ENCODE peak calls at places on chromosomes 12 and 14, in four cellular contexts. One of them, this sample, is unnamed.

GRCh38 chr12:14283489-14284144 is 81.9 kb upstream of the ATF7IP start:
- DNase-seq in HEK293T: no peak
- DNase-seq in non-pigmented ciliary epithelial cell: no peak
- DNase-seq in mesendoderm: peak; percentile 48
- DNase-seq in this sample: no peak

GRCh38 chr12:22821985-22822384 is 197.0 kb downstream of the ETNK1 start:
- DNase-seq in mesendoderm: peak; percentile 65
- DNase-seq in HEK293T: no peak
- DNase-seq in non-pigmented ciliary epithelial cell: no peak
- DNase-seq in this sample: no peak

GRCh38 chr14:64707661-64708060 is 3.4 kb downstream of the PLEKHG3 start:
- DNase-seq in HEK293T: no peak
- DNase-seq in mesendoderm: peak; percentile 44
- DNase-seq in non-pigmented ciliary epithelial cell: peak; percentile 81
- DNase-seq in this sample: no peak

GRCh38 chr12:121916719-121917118 is 1.7 kb upstream of the CFAP251 start:
- DNase-seq in HEK293T: no peak
- DNase-seq in non-pigmented ciliary epithelial cell: no peak
- DNase-seq in mesendoderm: no peak
- DNase-seq in this sample: no peak

GRCh38 chr12:106107566-106107965 is 31.2 kb downstream of the NUAK1 start:
- DNase-seq in non-pigmented ciliary epithelial cell: no peak
- DNase-seq in HEK293T: no peak
- DNase-seq in mesendoderm: no peak
- DNase-seq in this sample: no peak

GRCh38 chr12:19915392-19916192 is 452.7 kb upstream of the PDE3A start:
- DNase-seq in non-pigmented ciliary epithelial cell: peak; percentile 17
- DNase-seq in HEK293T: peak; percentile 18
- DNase-seq in mesendoderm: peak; percentile 43
- DNase-seq in this sample: no peak

GRCh38 chr14:50037837-50038236 is 78.5 kb downstream of the VCPKMT start:
- DNase-seq in non-pigmented ciliary epithelial cell: no peak
- DNase-seq in mesendoderm: no peak
- DNase-seq in HEK293T: no peak
- DNase-seq in this sample: no peak

GRCh38 chr12:108253540-108253939 is 85.6 kb downstream of the CMKLR1 start:
- DNase-seq in HEK293T: no peak
- DNase-seq in mesendoderm: peak; percentile 89
- DNase-seq in non-pigmented ciliary epithelial cell: no peak
- DNase-seq in this sample: no peak

GRCh38 chr14:70655110-70655826 is 13.6 kb downstream of the TTC9 start:
- DNase-seq in mesendoderm: peak; percentile 85
- DNase-seq in HEK293T: no peak
- DNase-seq in non-pigmented ciliary epithelial cell: no peak
- DNase-seq in this sample: peak; percentile 53

GRCh38 chr14:54435500-54435981 is 5.6 kb downstream of the CNIH1 start:
- DNase-seq in HEK293T: no peak
- DNase-seq in non-pigmented ciliary epithelial cell: peak; percentile 76
- DNase-seq in mesendoderm: peak; percentile 73
- DNase-seq in this sample: no peak

GRCh38 chr14:91975763-91976162 is 28.3 kb upstream of the FBLN5 start:
- DNase-seq in non-pigmented ciliary epithelial cell: no peak
- DNase-seq in HEK293T: no peak
- DNase-seq in mesendoderm: no peak
- DNase-seq in this sample: no peak

GRCh38 chr12:26787125-26787495 is 45.9 kb downstream of the ITPR2 start:
- DNase-seq in non-pigmented ciliary epithelial cell: no peak
- DNase-seq in HEK293T: no peak
- DNase-seq in mesendoderm: peak; percentile 39
- DNase-seq in this sample: no peak

GRCh38 chr12:115251727-115252126 is 567.8 kb upstream of the TBX3 start:
- DNase-seq in non-pigmented ciliary epithelial cell: no peak
- DNase-seq in HEK293T: no peak
- DNase-seq in mesendoderm: peak; percentile 67
- DNase-seq in this sample: no peak

GRCh38 chr12:92987846-92988621 is 58.9 kb upstream of the EEA1 start:
- DNase-seq in mesendoderm: peak; percentile 97
- DNase-seq in HEK293T: no peak
- DNase-seq in non-pigmented ciliary epithelial cell: no peak
- DNase-seq in this sample: peak; percentile 49

GRCh38 chr14:65650843-65651242 is 238.3 kb downstream of the FUT8 start:
- DNase-seq in HEK293T: no peak
- DNase-seq in non-pigmented ciliary epithelial cell: no peak
- DNase-seq in mesendoderm: no peak
- DNase-seq in this sample: no peak

GRCh38 chr12:45674583-45674982 is 54.9 kb upstream of the ARID2 start:
- DNase-seq in HEK293T: no peak
- DNase-seq in mesendoderm: peak; percentile 66
- DNase-seq in non-pigmented ciliary epithelial cell: peak; percentile 76
- DNase-seq in this sample: no peak

GRCh38 chr14:99587463-99588278 is 16.3 kb downstream of the CCDC85C start:
- DNase-seq in mesendoderm: no peak
- DNase-seq in non-pigmented ciliary epithelial cell: no peak
- DNase-seq in HEK293T: no peak
- DNase-seq in this sample: no peak

GRCh38 chr12:94670885-94671284 is 20.5 kb upstream of the TMCC3 start:
- DNase-seq in non-pigmented ciliary epithelial cell: no peak
- DNase-seq in HEK293T: no peak
- DNase-seq in mesendoderm: peak; percentile 8
- DNase-seq in this sample: no peak

GRCh38 chr14:99432491-99432890 is 48.2 kb downstream of the SETD3 start:
- DNase-seq in HEK293T: no peak
- DNase-seq in mesendoderm: no peak
- DNase-seq in non-pigmented ciliary epithelial cell: no peak
- DNase-seq in this sample: no peak

GRCh38 chr14:29637406-29637805 is 290.2 kb downstream of the PRKD1 start:
- DNase-seq in HEK293T: no peak
- DNase-seq in mesendoderm: no peak
- DNase-seq in non-pigmented ciliary epithelial cell: peak; percentile 32
- DNase-seq in this sample: no peak

GRCh38 chr14:94144765-94145164 is 15.4 kb upstream of the IFI27L2 start:
- DNase-seq in non-pigmented ciliary epithelial cell: no peak
- DNase-seq in HEK293T: no peak
- DNase-seq in mesendoderm: peak; percentile 82
- DNase-seq in this sample: peak; percentile 62

GRCh38 chr12:88266851-88267360 is 124.8 kb downstream of the TMTC3 start:
- DNase-seq in mesendoderm: no peak
- DNase-seq in HEK293T: no peak
- DNase-seq in non-pigmented ciliary epithelial cell: no peak
- DNase-seq in this sample: no peak

GRCh38 chr14:63275611-63276010 is 43.1 kb downstream of the GPHB5 start:
- DNase-seq in mesendoderm: no peak
- DNase-seq in HEK293T: no peak
- DNase-seq in non-pigmented ciliary epithelial cell: no peak
- DNase-seq in this sample: no peak

GRCh38 chr12:115440438-115440837 is 756.5 kb upstream of the TBX3 start:
- DNase-seq in HEK293T: no peak
- DNase-seq in mesendoderm: no peak
- DNase-seq in non-pigmented ciliary epithelial cell: peak; percentile 9
- DNase-seq in this sample: no peak

GRCh38 chr14:33568935-33569579 is 381.8 kb downstream of the EGLN3 start:
- DNase-seq in HEK293T: no peak
- DNase-seq in non-pigmented ciliary epithelial cell: no peak
- DNase-seq in mesendoderm: no peak
- DNase-seq in this sample: no peak

GRCh38 chr12:579450-580110 is 83.7 kb downstream of the NINJ2 start:
- DNase-seq in HEK293T: no peak
- DNase-seq in non-pigmented ciliary epithelial cell: no peak
- DNase-seq in mesendoderm: peak; percentile 41
- DNase-seq in this sample: no peak

GRCh38 chr12:78062781-78063180 is 232.1 kb downstream of the NAV3 start:
- DNase-seq in HEK293T: no peak
- DNase-seq in mesendoderm: no peak
- DNase-seq in non-pigmented ciliary epithelial cell: peak; percentile 67
- DNase-seq in this sample: no peak

GRCh38 chr12:13074396-13075113 is 28.9 kb downstream of the GSG1 start:
- DNase-seq in non-pigmented ciliary epithelial cell: no peak
- DNase-seq in HEK293T: no peak
- DNase-seq in mesendoderm: no peak
- DNase-seq in this sample: no peak

GRCh38 chr14:72318648-72319047 is 386.4 kb downstream of the RGS6 start:
- DNase-seq in mesendoderm: no peak
- DNase-seq in non-pigmented ciliary epithelial cell: no peak
- DNase-seq in HEK293T: no peak
- DNase-seq in this sample: no peak